ENCODE peak calls at places on chromosome 18, in nine cellular contexts. One of them, this sample, is unnamed. For H3K4me1, the result is how much of the 10 kb centered on the place peaks cover.

GRCh38 chr18:78974115-78974740 is 5.4 kb upstream of the SALL3 start:
- DNase-seq in A549: no peak
- DNase-seq in cardiac muscle cell: no peak
- DNase-seq in CD8-positive, alpha-beta T cell: no peak
- DNase-seq in adrenal gland: no peak
- DNase-seq in breast epithelium: no peak
- DNase-seq in endothelial cell of umbilical vein: no peak
- DNase-seq in astrocyte: no peak
- DNase-seq in right cardiac atrium: no peak
- DNase-seq in this sample: no peak

GRCh38 chr18:79625195-79625923 is 54.2 kb upstream of the CTDP1 start:
- DNase-seq in A549: no peak
- DNase-seq in right cardiac atrium: no peak
- DNase-seq in cardiac muscle cell: no peak
- DNase-seq in adrenal gland: peak
- DNase-seq in CD8-positive, alpha-beta T cell: no peak
- DNase-seq in breast epithelium: no peak
- DNase-seq in endothelial cell of umbilical vein: peak
- DNase-seq in astrocyte: no peak
- DNase-seq in this sample: no peak

GRCh38 chr18:31050635-31051034 is 8.1 kb upstream of the DSC3 start:
- DNase-seq in CD8-positive, alpha-beta T cell: no peak
- DNase-seq in adrenal gland: no peak
- DNase-seq in endothelial cell of umbilical vein: no peak
- DNase-seq in breast epithelium: no peak
- DNase-seq in astrocyte: no peak
- DNase-seq in right cardiac atrium: no peak
- DNase-seq in cardiac muscle cell: no peak
- DNase-seq in A549: no peak
- DNase-seq in this sample: no peak

GRCh38 chr18:22827741-22828140 is 105.4 kb upstream of the RBBP8 start:
- DNase-seq in cardiac muscle cell: no peak
- DNase-seq in A549: no peak
- DNase-seq in CD8-positive, alpha-beta T cell: no peak
- DNase-seq in astrocyte: no peak
- DNase-seq in adrenal gland: no peak
- DNase-seq in right cardiac atrium: no peak
- DNase-seq in breast epithelium: no peak
- DNase-seq in endothelial cell of umbilical vein: no peak
- DNase-seq in this sample: no peak

GRCh38 chr18:55997156-55997561 is 409.2 kb upstream of the TCF4 start:
- DNase-seq in CD8-positive, alpha-beta T cell: no peak
- DNase-seq in A549: no peak
- DNase-seq in endothelial cell of umbilical vein: no peak
- DNase-seq in breast epithelium: no peak
- DNase-seq in cardiac muscle cell: no peak
- DNase-seq in right cardiac atrium: no peak
- DNase-seq in adrenal gland: no peak
- DNase-seq in astrocyte: no peak
- DNase-seq in this sample: no peak

GRCh38 chr18:69947361-69948106 is at the start of gene CD226:
- DNase-seq in A549: no peak
- DNase-seq in CD8-positive, alpha-beta T cell: no peak
- DNase-seq in adrenal gland: no peak
- DNase-seq in endothelial cell of umbilical vein: no peak
- DNase-seq in breast epithelium: no peak
- DNase-seq in cardiac muscle cell: no peak
- DNase-seq in right cardiac atrium: no peak
- DNase-seq in astrocyte: no peak
- DNase-seq in this sample: peak

GRCh38 chr18:79332601-79333000 is 63.1 kb upstream of the NFATC1 start:
- DNase-seq in A549: no peak
- DNase-seq in adrenal gland: no peak
- DNase-seq in CD8-positive, alpha-beta T cell: no peak
- DNase-seq in astrocyte: no peak
- DNase-seq in endothelial cell of umbilical vein: no peak
- DNase-seq in cardiac muscle cell: no peak
- DNase-seq in right cardiac atrium: no peak
- DNase-seq in breast epithelium: no peak
- DNase-seq in this sample: no peak

GRCh38 chr18:79487198-79488165 is 91.8 kb downstream of the NFATC1 start:
- DNase-seq in adrenal gland: no peak
- DNase-seq in cardiac muscle cell: no peak
- DNase-seq in breast epithelium: no peak
- DNase-seq in CD8-positive, alpha-beta T cell: no peak
- DNase-seq in endothelial cell of umbilical vein: no peak
- DNase-seq in A549: no peak
- DNase-seq in right cardiac atrium: peak
- DNase-seq in astrocyte: no peak
- DNase-seq in this sample: no peak

GRCh38 chr18:68797901-68798300 is at the start of gene CCDC102B:
- DNase-seq in cardiac muscle cell: no peak
- DNase-seq in endothelial cell of umbilical vein: peak
- DNase-seq in right cardiac atrium: no peak
- DNase-seq in adrenal gland: no peak
- DNase-seq in breast epithelium: no peak
- DNase-seq in CD8-positive, alpha-beta T cell: no peak
- DNase-seq in A549: no peak
- DNase-seq in astrocyte: peak
- DNase-seq in this sample: no peak

GRCh38 chr18:39675916-39676315 is 2110.3 kb upstream of the CELF4 start:
- DNase-seq in A549: no peak
- DNase-seq in right cardiac atrium: no peak
- DNase-seq in breast epithelium: no peak
- DNase-seq in endothelial cell of umbilical vein: no peak
- DNase-seq in CD8-positive, alpha-beta T cell: no peak
- DNase-seq in adrenal gland: no peak
- DNase-seq in cardiac muscle cell: no peak
- DNase-seq in astrocyte: no peak
- DNase-seq in this sample: no peak

GRCh38 chr18:23401400-23402347 is 51.4 kb upstream of the RIOK3 start:
- DNase-seq in A549: peak
- DNase-seq in adrenal gland: peak
- DNase-seq in endothelial cell of umbilical vein: peak
- DNase-seq in right cardiac atrium: no peak
- DNase-seq in astrocyte: peak
- DNase-seq in CD8-positive, alpha-beta T cell: no peak
- DNase-seq in breast epithelium: no peak
- DNase-seq in cardiac muscle cell: peak
- DNase-seq in this sample: no peak

GRCh38 chr18:79584491-79585394 is 94.9 kb upstream of the CTDP1 start:
- DNase-seq in breast epithelium: no peak
- DNase-seq in CD8-positive, alpha-beta T cell: no peak
- DNase-seq in endothelial cell of umbilical vein: no peak
- DNase-seq in right cardiac atrium: no peak
- DNase-seq in A549: no peak
- DNase-seq in adrenal gland: no peak
- DNase-seq in astrocyte: no peak
- DNase-seq in cardiac muscle cell: no peak
- DNase-seq in this sample: no peak

GRCh38 chr18:13221821-13222220 is 3.3 kb downstream of the LDLRAD4 start:
- DNase-seq in cardiac muscle cell: no peak
- DNase-seq in CD8-positive, alpha-beta T cell: no peak
- DNase-seq in right cardiac atrium: peak
- DNase-seq in adrenal gland: peak
- DNase-seq in breast epithelium: no peak
- DNase-seq in endothelial cell of umbilical vein: no peak
- DNase-seq in A549: no peak
- DNase-seq in astrocyte: peak
- DNase-seq in this sample: no peak

GRCh38 chr18:995641-996040 is 91.0 kb downstream of the ADCYAP1 start:
- DNase-seq in right cardiac atrium: no peak
- DNase-seq in cardiac muscle cell: no peak
- DNase-seq in CD8-positive, alpha-beta T cell: no peak
- DNase-seq in endothelial cell of umbilical vein: peak
- DNase-seq in A549: no peak
- DNase-seq in astrocyte: peak
- DNase-seq in breast epithelium: peak
- DNase-seq in adrenal gland: no peak
- DNase-seq in this sample: no peak

GRCh38 chr18:78677483-78678317 is 301.9 kb upstream of the SALL3 start:
- DNase-seq in endothelial cell of umbilical vein: no peak
- DNase-seq in adrenal gland: no peak
- DNase-seq in A549: no peak
- DNase-seq in breast epithelium: no peak
- DNase-seq in astrocyte: no peak
- DNase-seq in CD8-positive, alpha-beta T cell: no peak
- DNase-seq in cardiac muscle cell: no peak
- DNase-seq in right cardiac atrium: no peak
- DNase-seq in this sample: no peak

DNA sequence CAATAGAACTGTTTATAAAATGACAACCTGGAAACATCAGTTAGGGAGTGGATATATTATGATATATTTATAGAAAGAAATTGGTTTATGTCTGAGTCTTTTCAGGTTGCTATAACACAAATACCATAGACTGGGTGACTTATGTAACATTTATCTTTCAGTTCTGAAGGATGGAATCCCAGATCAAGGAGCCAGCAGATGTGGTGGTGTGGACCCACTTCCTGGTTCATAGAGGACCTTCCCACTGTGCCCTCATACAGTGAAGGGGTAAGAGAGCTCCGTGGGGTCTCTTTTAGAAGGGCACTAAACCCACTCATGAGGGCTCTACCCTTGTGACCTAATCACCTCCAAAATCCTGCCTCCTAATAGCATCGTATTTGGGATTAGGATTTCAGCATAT is 86.7 kb downstream of the BCL2 start:
- DNase-seq in cardiac muscle cell: no peak
- DNase-seq in astrocyte: no peak
- DNase-seq in A549: no peak
- DNase-seq in breast epithelium: no peak
- DNase-seq in adrenal gland: no peak
- DNase-seq in CD8-positive, alpha-beta T cell: no peak
- DNase-seq in right cardiac atrium: no peak
- DNase-seq in endothelial cell of umbilical vein: no peak
- DNase-seq in this sample: no peak
- H3K4me1 ChIP-seq in cardiac muscle cell: under half
- H3K4me1 ChIP-seq in astrocyte: under half
- H3K4me1 ChIP-seq in A549: under half
- H3K4me1 ChIP-seq in breast epithelium: under half
- H3K4me1 ChIP-seq in adrenal gland: under half
- H3K4me1 ChIP-seq in CD8-positive, alpha-beta T cell: half or more
- H3K4me1 ChIP-seq in right cardiac atrium: under half
- H3K4me1 ChIP-seq in endothelial cell of umbilical vein: under half
- H3K4me1 ChIP-seq in this sample: under half

GRCh38 chr18:59911600-59911999 is 11.8 kb downstream of the PMAIP1 start:
- DNase-seq in astrocyte: no peak
- DNase-seq in right cardiac atrium: no peak
- DNase-seq in endothelial cell of umbilical vein: no peak
- DNase-seq in A549: no peak
- DNase-seq in breast epithelium: no peak
- DNase-seq in CD8-positive, alpha-beta T cell: no peak
- DNase-seq in adrenal gland: no peak
- DNase-seq in cardiac muscle cell: no peak
- DNase-seq in this sample: no peak
- H3K4me1 ChIP-seq in astrocyte: under half
- H3K4me1 ChIP-seq in right cardiac atrium: under half
- H3K4me1 ChIP-seq in endothelial cell of umbilical vein: under half
- H3K4me1 ChIP-seq in A549: under half
- H3K4me1 ChIP-seq in breast epithelium: under half
- H3K4me1 ChIP-seq in CD8-positive, alpha-beta T cell: under half
- H3K4me1 ChIP-seq in adrenal gland: under half
- H3K4me1 ChIP-seq in cardiac muscle cell: under half
- H3K4me1 ChIP-seq in this sample: under half

GRCh38 chr18:3456686-3457069 is 6.7 kb downstream of the TGIF1 start:
- DNase-seq in astrocyte: no peak
- DNase-seq in right cardiac atrium: no peak
- DNase-seq in CD8-positive, alpha-beta T cell: no peak
- DNase-seq in endothelial cell of umbilical vein: no peak
- DNase-seq in A549: peak
- DNase-seq in breast epithelium: no peak
- DNase-seq in cardiac muscle cell: no peak
- DNase-seq in adrenal gland: no peak
- DNase-seq in this sample: no peak
- H3K4me1 ChIP-seq in astrocyte: half or more
- H3K4me1 ChIP-seq in right cardiac atrium: under half
- H3K4me1 ChIP-seq in CD8-positive, alpha-beta T cell: under half
- H3K4me1 ChIP-seq in endothelial cell of umbilical vein: half or more
- H3K4me1 ChIP-seq in A549: under half
- H3K4me1 ChIP-seq in breast epithelium: under half
- H3K4me1 ChIP-seq in cardiac muscle cell: under half
- H3K4me1 ChIP-seq in adrenal gland: under half
- H3K4me1 ChIP-seq in this sample: under half

GRCh38 chr18:49491534-49491856 is 4.5 kb upstream of the C18orf32 start:
- DNase-seq in A549: no peak
- DNase-seq in CD8-positive, alpha-beta T cell: no peak
- DNase-seq in right cardiac atrium: no peak
- DNase-seq in astrocyte: no peak
- DNase-seq in adrenal gland: no peak
- DNase-seq in endothelial cell of umbilical vein: no peak
- DNase-seq in cardiac muscle cell: no peak
- DNase-seq in breast epithelium: no peak
- DNase-seq in this sample: no peak

GRCh38 chr18:49486617-49486958 is 446 bp downstream of the C18orf32 start:
- DNase-seq in A549: no peak
- DNase-seq in cardiac muscle cell: no peak
- DNase-seq in right cardiac atrium: no peak
- DNase-seq in endothelial cell of umbilical vein: no peak
- DNase-seq in breast epithelium: no peak
- DNase-seq in CD8-positive, alpha-beta T cell: no peak
- DNase-seq in adrenal gland: no peak
- DNase-seq in astrocyte: no peak
- DNase-seq in this sample: no peak

GRCh38 chr18:49486959-49487710 is at the start of gene C18orf32:
- DNase-seq in adrenal gland: peak
- DNase-seq in right cardiac atrium: peak
- DNase-seq in cardiac muscle cell: peak
- DNase-seq in endothelial cell of umbilical vein: peak
- DNase-seq in breast epithelium: peak
- DNase-seq in CD8-positive, alpha-beta T cell: peak
- DNase-seq in astrocyte: peak
- DNase-seq in A549: peak
- DNase-seq in this sample: peak

GRCh38 chr18:49490246-49490762 is 3.3 kb upstream of the C18orf32 start:
- DNase-seq in right cardiac atrium: no peak
- DNase-seq in endothelial cell of umbilical vein: no peak
- DNase-seq in A549: no peak
- DNase-seq in adrenal gland: no peak
- DNase-seq in cardiac muscle cell: no peak
- DNase-seq in astrocyte: peak
- DNase-seq in CD8-positive, alpha-beta T cell: no peak
- DNase-seq in breast epithelium: no peak
- DNase-seq in this sample: no peak

DNA sequence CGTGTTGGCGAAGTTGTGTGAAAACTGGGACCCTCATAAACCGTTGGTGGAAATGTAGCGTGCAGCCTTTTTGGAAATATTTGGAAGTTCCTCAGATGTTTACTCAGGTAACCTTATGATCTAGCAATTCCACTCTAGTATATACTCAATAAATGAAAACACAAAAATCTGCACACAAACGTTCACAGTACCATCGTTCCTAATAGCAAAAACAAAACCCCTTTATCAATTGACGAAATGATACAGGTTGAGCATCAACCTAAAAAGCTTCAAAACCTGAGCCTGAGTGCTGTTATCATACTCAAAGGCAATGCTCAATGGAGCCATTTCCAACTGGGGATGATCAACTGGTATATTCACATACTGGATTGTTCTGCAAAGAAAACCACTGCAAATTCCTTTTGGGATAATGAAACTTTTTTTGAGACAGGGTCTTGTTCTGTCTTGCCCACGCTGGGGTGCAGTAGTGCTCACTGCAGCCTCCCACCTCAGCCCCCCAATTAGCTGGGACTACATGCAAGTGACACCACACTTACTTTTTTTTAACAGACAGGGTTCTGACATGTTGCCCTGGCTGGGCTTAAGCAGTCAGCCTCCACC is 777 bp upstream of the C18orf32 start:
- DNase-seq in astrocyte: no peak
- DNase-seq in cardiac muscle cell: no peak
- DNase-seq in breast epithelium: no peak
- DNase-seq in CD8-positive, alpha-beta T cell: no peak
- DNase-seq in adrenal gland: no peak
- DNase-seq in endothelial cell of umbilical vein: no peak
- DNase-seq in right cardiac atrium: no peak
- DNase-seq in A549: no peak
- DNase-seq in this sample: peak
- H3K4me1 ChIP-seq in astrocyte: under half
- H3K4me1 ChIP-seq in cardiac muscle cell: under half
- H3K4me1 ChIP-seq in breast epithelium: under half
- H3K4me1 ChIP-seq in CD8-positive, alpha-beta T cell: under half
- H3K4me1 ChIP-seq in adrenal gland: under half
- H3K4me1 ChIP-seq in endothelial cell of umbilical vein: under half
- H3K4me1 ChIP-seq in right cardiac atrium: under half
- H3K4me1 ChIP-seq in A549: under half
- H3K4me1 ChIP-seq in this sample: half or more